ENCODE peak calls at places on chromosomes 6 and 20, in seven cellular contexts. One of them, this sample, is unnamed.
A peak's percentile ranks its signal among the peaks of the same experiment; 100 is the strongest.

GRCh38 chr6:28922841-28923317 is 906 bp downstream of the TRIM27 start:
- DNase-seq in HepG2: no peak
- DNase-seq in GM23338: peak; percentile 63
- DNase-seq in SK-N-SH: peak; percentile 68
- DNase-seq in A549: no peak
- DNase-seq in Panc1: no peak
- DNase-seq in K562: no peak
- DNase-seq in this sample: no peak

GRCh38 chr6:119333707-119334295 is 15.8 kb downstream of the MAN1A1 start:
- DNase-seq in HepG2: no peak
- DNase-seq in GM23338: peak; percentile 65
- DNase-seq in SK-N-SH: peak; percentile 22
- DNase-seq in A549: no peak
- DNase-seq in Panc1: no peak
- DNase-seq in K562: no peak
- DNase-seq in this sample: no peak

GRCh38 chr6:106056738-106057390 is 29.3 kb upstream of the PRDM1 start:
- DNase-seq in HepG2: no peak
- DNase-seq in GM23338: no peak
- DNase-seq in SK-N-SH: no peak
- DNase-seq in A549: no peak
- DNase-seq in Panc1: no peak
- DNase-seq in K562: no peak
- DNase-seq in this sample: no peak

GRCh38 chr6:163955131-163955530 is 540.6 kb downstream of the QKI start:
- DNase-seq in HepG2: no peak
- DNase-seq in GM23338: no peak
- DNase-seq in SK-N-SH: no peak
- DNase-seq in A549: no peak
- DNase-seq in Panc1: no peak
- DNase-seq in K562: no peak
- DNase-seq in this sample: no peak

GRCh38 chr6:115838763-115839401 is 221.8 kb downstream of the FRK start:
- DNase-seq in HepG2: peak; percentile 50
- DNase-seq in GM23338: peak; percentile 79
- DNase-seq in SK-N-SH: peak; percentile 56
- DNase-seq in A549: peak; percentile 23
- DNase-seq in Panc1: peak; percentile 33
- DNase-seq in K562: peak; percentile 47
- DNase-seq in this sample: peak; percentile 55

GRCh38 chr6:5730586-5731263 is 276.0 kb downstream of the NRN1 start:
- DNase-seq in HepG2: no peak
- DNase-seq in GM23338: no peak
- DNase-seq in SK-N-SH: no peak
- DNase-seq in A549: no peak
- DNase-seq in Panc1: no peak
- DNase-seq in K562: no peak
- DNase-seq in this sample: no peak

GRCh38 chr20:43188861-43189613 is 669 bp downstream of the PTPRT start:
- DNase-seq in HepG2: no peak
- DNase-seq in GM23338: peak; percentile 20
- DNase-seq in SK-N-SH: peak; percentile 53
- DNase-seq in A549: no peak
- DNase-seq in Panc1: no peak
- DNase-seq in K562: no peak
- DNase-seq in this sample: no peak

GRCh38 chr6:165661416-165662001 is 1.5 kb downstream of the PDE10A start:
- DNase-seq in HepG2: no peak
- DNase-seq in GM23338: no peak
- DNase-seq in SK-N-SH: peak; percentile 51
- DNase-seq in A549: no peak
- DNase-seq in Panc1: no peak
- DNase-seq in K562: no peak
- DNase-seq in this sample: no peak

GRCh38 chr20:25083773-25084615 is 2.1 kb upstream of the VSX1 start:
- DNase-seq in HepG2: no peak
- DNase-seq in GM23338: peak; percentile 42
- DNase-seq in SK-N-SH: no peak
- DNase-seq in A549: no peak
- DNase-seq in Panc1: no peak
- DNase-seq in K562: no peak
- DNase-seq in this sample: no peak

GRCh38 chr6:25142506-25142905 is 136.7 kb upstream of the CARMIL1 start:
- DNase-seq in HepG2: no peak
- DNase-seq in GM23338: no peak
- DNase-seq in SK-N-SH: no peak
- DNase-seq in A549: no peak
- DNase-seq in Panc1: no peak
- DNase-seq in K562: no peak
- DNase-seq in this sample: no peak

GRCh38 chr6:25136879-25137278 is 142.3 kb upstream of the CARMIL1 start:
- DNase-seq in HepG2: no peak
- DNase-seq in GM23338: no peak
- DNase-seq in SK-N-SH: no peak
- DNase-seq in A549: no peak
- DNase-seq in Panc1: no peak
- DNase-seq in K562: no peak
- DNase-seq in this sample: no peak

GRCh38 chr6:25138697-25139051 is 140.5 kb upstream of the CARMIL1 start:
- DNase-seq in HepG2: no peak
- DNase-seq in GM23338: no peak
- DNase-seq in SK-N-SH: no peak
- DNase-seq in A549: no peak
- DNase-seq in Panc1: no peak
- DNase-seq in K562: no peak
- DNase-seq in this sample: no peak

GRCh38 chr6:25137497-25137896 is 141.7 kb upstream of the CARMIL1 start:
- DNase-seq in HepG2: no peak
- DNase-seq in GM23338: no peak
- DNase-seq in SK-N-SH: no peak
- DNase-seq in A549: no peak
- DNase-seq in Panc1: no peak
- DNase-seq in K562: no peak
- DNase-seq in this sample: no peak

GRCh38 chr6:25138024-25138696 is 141.0 kb upstream of the CARMIL1 start:
- DNase-seq in HepG2: no peak
- DNase-seq in GM23338: no peak
- DNase-seq in SK-N-SH: peak; percentile 37
- DNase-seq in A549: peak; percentile 38
- DNase-seq in Panc1: peak; percentile 12
- DNase-seq in K562: no peak
- DNase-seq in this sample: no peak
- TF ChIP-seq REST in HepG2: no peak
- TF ChIP-seq REST in GM23338: no peak
- TF ChIP-seq REST in SK-N-SH: no peak
- TF ChIP-seq REST in A549: no peak
- TF ChIP-seq REST in Panc1: no peak
- TF ChIP-seq REST in K562: no peak
- TF ChIP-seq REST in this sample: no peak

DNA sequence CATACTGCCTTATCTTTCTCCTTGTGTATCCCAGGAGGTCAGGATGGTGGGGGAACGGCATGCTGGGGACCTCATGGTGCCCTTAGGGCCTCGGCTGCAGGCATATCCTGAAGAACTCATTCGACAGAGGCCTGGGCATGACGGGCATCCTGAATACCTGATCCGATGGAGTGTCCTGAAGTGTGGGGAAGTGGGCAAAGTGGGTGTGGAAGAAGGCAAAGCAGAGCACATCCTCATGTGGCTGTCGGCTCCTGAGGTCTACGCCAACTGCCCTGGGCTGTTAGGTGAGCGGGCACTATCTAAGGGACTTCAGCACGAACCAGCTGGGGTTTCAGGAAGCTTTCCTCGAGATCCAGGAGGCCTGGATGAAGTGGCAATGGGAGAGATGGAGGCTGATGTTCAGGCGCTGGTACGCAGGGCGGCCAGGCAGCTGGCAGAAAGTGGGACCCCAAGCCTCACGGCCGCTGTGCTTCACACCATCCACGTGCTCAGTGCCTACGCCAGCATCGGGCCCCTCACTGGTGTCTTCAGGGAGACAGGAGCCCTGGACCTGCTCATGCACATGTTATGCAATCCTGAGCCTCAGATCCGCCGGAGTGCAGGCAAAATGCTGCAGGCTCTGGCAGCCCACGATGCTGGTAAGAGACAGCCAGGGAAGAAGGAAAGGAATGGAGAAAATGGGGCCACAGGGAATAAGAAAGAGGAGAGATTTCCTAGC is 2.4 kb downstream of the CUL9 start:
- DNase-seq in HepG2: no peak
- DNase-seq in GM23338: no peak
- DNase-seq in SK-N-SH: no peak
- DNase-seq in A549: no peak
- DNase-seq in Panc1: no peak
- DNase-seq in K562: no peak
- DNase-seq in this sample: no peak
- H3K4me1 ChIP-seq in HepG2: peaks cover 23% of the 10 kb centered on the region
- H3K4me1 ChIP-seq in GM23338: peaks cover 17% of the 10 kb centered on the region
- H3K4me1 ChIP-seq in SK-N-SH: peaks cover 19% of the 10 kb centered on the region
- H3K4me1 ChIP-seq in A549: peaks cover 13% of the 10 kb centered on the region
- H3K4me1 ChIP-seq in Panc1: peaks cover 21% of the 10 kb centered on the region
- H3K4me1 ChIP-seq in K562: peaks cover 45% of the 10 kb centered on the region
- H3K4me1 ChIP-seq in this sample: peaks cover 2% of the 10 kb centered on the region

GRCh38 chr20:61662946-61663460 is 402.7 kb downstream of the TAF4 start:
- DNase-seq in HepG2: no peak
- DNase-seq in GM23338: no peak
- DNase-seq in SK-N-SH: no peak
- DNase-seq in A549: no peak
- DNase-seq in Panc1: no peak
- DNase-seq in K562: no peak
- DNase-seq in this sample: no peak
- TF ChIP-seq REST in HepG2: no peak
- TF ChIP-seq REST in GM23338: no peak
- TF ChIP-seq REST in SK-N-SH: no peak
- TF ChIP-seq REST in A549: no peak
- TF ChIP-seq REST in Panc1: no peak
- TF ChIP-seq REST in K562: no peak
- TF ChIP-seq REST in this sample: no peak

DNA sequence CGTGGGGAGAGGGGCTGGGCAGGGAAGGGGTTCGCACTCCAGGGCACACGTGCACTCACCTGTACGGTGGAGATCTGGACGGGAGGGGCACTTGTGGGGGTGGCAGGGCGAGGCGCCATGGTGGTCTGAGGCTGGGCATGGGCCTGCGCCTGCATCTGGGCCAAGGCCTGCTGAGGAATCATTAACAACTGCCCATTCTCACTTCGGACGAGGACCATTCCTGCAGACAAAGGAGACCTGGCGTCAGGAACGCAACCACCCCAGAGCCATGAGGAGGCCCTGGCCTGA is 51.2 kb downstream of the TAF4 start:
- DNase-seq in HepG2: no peak
- DNase-seq in GM23338: no peak
- DNase-seq in SK-N-SH: no peak
- DNase-seq in A549: no peak
- DNase-seq in Panc1: no peak
- DNase-seq in K562: no peak
- DNase-seq in this sample: no peak
- H3K4me1 ChIP-seq in HepG2: peaks cover 11% of the 10 kb centered on the region
- H3K4me1 ChIP-seq in GM23338: no peaks in the 10 kb centered on the region
- H3K4me1 ChIP-seq in SK-N-SH: peaks cover 4% of the 10 kb centered on the region
- H3K4me1 ChIP-seq in A549: no peaks in the 10 kb centered on the region
- H3K4me1 ChIP-seq in Panc1: no peaks in the 10 kb centered on the region
- H3K4me1 ChIP-seq in K562: peaks cover 31% of the 10 kb centered on the region
- H3K4me1 ChIP-seq in this sample: no peaks in the 10 kb centered on the region